ENCODE peak calls at places on chromosomes 4 and X, in nine cellular contexts. W is CD4-positive, alpha-beta T cell; Z is transverse colon; B is hepatocyte; K is bronchial epithelial cell; T is colonic mucosa; R is naive thymus-derived CD4-positive, alpha-beta T cell; S is stomach; E is tibial artery. A is an unnamed sample.

GRCh38 chr4:85477538-85477937 is 2.6 kb downstream of the ARHGAP24 start:
- DNase-seq in T (no peak), B (no peak), Z (no peak), K (no peak), S (no peak), W (no peak), E (no peak), R (no peak), A (no peak)

GRCh38 chr4:79611026-79611425 is 203.0 kb upstream of the GK2 start:
- DNase-seq in Z (no peak), W (no peak), R (no peak), B (no peak), K (no peak), S (no peak), E (no peak), T (no peak), A (no peak)

GRCh38 chrX:108439961-108440696 is 491 bp downstream of the COL4A5 start:
- DNase-seq in R (no peak), B (peak; percentile 24), W (no peak), T (no peak), Z (no peak), S (no peak), K (no peak), E (peak; percentile 47), A (peak; percentile 41)

GRCh38 chrX:125308653-125309052 is 11.0 kb upstream of the TEX13C start:
- DNase-seq in K (no peak), W (no peak), Z (no peak), B (no peak), S (no peak), E (no peak), R (no peak), T (no peak), A (no peak)

GRCh38 chr4:14264437-14264836 is 636.9 kb upstream of the BOD1L1 start:
- DNase-seq in W (no peak), Z (no peak), K (peak; percentile 24), T (no peak), S (no peak), E (no peak), B (peak; percentile 5), R (no peak), A (no peak)

GRCh38 chrX:46263494-46263893 is 281.7 kb downstream of the ZNF674 start:
- DNase-seq in R (no peak), W (no peak), B (no peak), E (no peak), S (no peak), T (no peak), Z (no peak), K (peak; percentile 52), A (no peak)

GRCh38 chr4:106370214-106370613 is 1.6 kb upstream of the GIMD1 start:
- DNase-seq in Z (no peak), E (no peak), S (no peak), K (no peak), R (no peak), T (no peak), B (no peak), W (no peak), A (no peak)

GRCh38 chr4:81165853-81166430 is 49.1 kb downstream of the PRKG2 start:
- DNase-seq in W (no peak), T (no peak), K (peak; percentile 64), S (no peak), Z (no peak), R (no peak), B (no peak), E (no peak), A (no peak)

GRCh38 chrX:75609361-75609760 is 86.5 kb upstream of the ZDHHC15 start:
- DNase-seq in W (no peak), K (no peak), E (no peak), T (no peak), R (no peak), S (no peak), B (no peak), Z (no peak), A (no peak)

GRCh38 chr4:101290651-101291050 is 56.7 kb downstream of the PPP3CA start:
- DNase-seq in R (no peak), K (no peak), B (no peak), E (no peak), Z (no peak), S (no peak), T (no peak), W (no peak), A (no peak)

GRCh38 chrX:34849371-34849770 is 93.2 kb upstream of the FAM47B start:
- DNase-seq in K (peak; percentile 7), W (no peak), Z (no peak), B (no peak), T (no peak), R (no peak), S (no peak), E (no peak), A (peak; percentile 19)

GRCh38 chr4:123501733-123502132 is 105.1 kb downstream of the SPRY1 start:
- DNase-seq in T (no peak), R (no peak), E (no peak), W (no peak), B (no peak), Z (no peak), S (no peak), K (no peak), A (no peak)

GRCh38 chr4:120844528-120844921 is 78.0 kb downstream of the PRDM5 start:
- DNase-seq in W (no peak), S (no peak), K (no peak), E (no peak), B (no peak), Z (no peak), R (no peak), T (no peak), A (no peak)

DNA sequence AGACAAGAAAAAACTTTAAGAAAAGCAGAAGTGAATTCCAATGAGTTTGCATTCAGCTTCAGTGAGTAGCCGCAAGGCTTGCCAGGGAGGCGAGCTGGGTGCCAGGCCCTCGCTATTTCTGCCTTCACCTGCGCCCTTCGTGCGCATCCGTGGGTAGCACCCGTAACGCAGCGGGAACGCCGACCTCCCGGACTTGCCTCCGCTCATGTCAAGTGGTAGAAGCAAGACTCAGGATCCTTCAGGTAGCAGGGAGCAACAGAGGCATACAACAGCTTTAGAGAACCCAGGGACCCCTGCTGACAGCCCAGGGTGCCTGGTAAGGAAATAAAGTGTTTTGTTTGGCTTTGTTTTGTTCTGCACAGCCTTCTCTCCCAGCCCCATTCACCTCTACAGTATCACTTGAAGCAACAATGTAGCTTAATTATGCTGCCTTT is 140.0 kb upstream of the BCOR start:
- DNase-seq in K (no peak), B (no peak), W (no peak), R (peak; percentile 2), T (no peak), E (no peak), Z (no peak), S (no peak), A (no peak)
- H3K27me3 ChIP-seq in K (no peaks in the 10 kb centered on the region), B (no peaks in the 10 kb centered on the region), W (no peaks in the 10 kb centered on the region), R (no peaks in the 10 kb centered on the region), T (no peaks in the 10 kb centered on the region), E (no peaks in the 10 kb centered on the region), Z (no peaks in the 10 kb centered on the region), S (no peaks in the 10 kb centered on the region), A (no peaks in the 10 kb centered on the region)

GRCh38 chr4:1402516-1403101 is 3.6 kb downstream of the NKX1-1 start:
- DNase-seq in T (no peak), E (peak; percentile 47), S (peak; percentile 17), R (no peak), W (no peak), Z (no peak), B (peak; percentile 2), K (no peak), A (no peak)

GRCh38 chr4:1403177-1403583 is 3.1 kb downstream of the NKX1-1 start:
- DNase-seq in S (peak; percentile 18), K (no peak), Z (no peak), R (no peak), W (no peak), T (peak; percentile 11), B (peak; percentile 3), E (no peak), A (no peak)

GRCh38 chr4:1405249-1405635 is 1.0 kb downstream of the NKX1-1 start:
- DNase-seq in Z (no peak), W (no peak), B (no peak), S (no peak), K (no peak), E (no peak), R (no peak), T (no peak), A (no peak)

GRCh38 chr4:1404573-1405248 is 1.5 kb downstream of the NKX1-1 start:
- DNase-seq in S (peak; percentile 13), K (no peak), B (no peak), T (peak; percentile 12), E (no peak), Z (no peak), R (no peak), W (no peak), A (no peak)

GRCh38 chr4:1403591-1404572 is 2.4 kb downstream of the NKX1-1 start:
- DNase-seq in S (peak; percentile 17), W (no peak), T (peak; percentile 15), R (no peak), E (peak; percentile 58), Z (no peak), K (no peak), B (peak; percentile 5), A (no peak)
- H3K27me3 ChIP-seq in S (peaks cover 98% of the 10 kb centered on the region), W (peaks cover 59% of the 10 kb centered on the region), T (peaks cover 82% of the 10 kb centered on the region), R (peaks cover 9% of the 10 kb centered on the region), E (peaks cover 100% of the 10 kb centered on the region), Z (peaks cover 94% of the 10 kb centered on the region), K (peaks cover 43% of the 10 kb centered on the region), B (peaks cover 57% of the 10 kb centered on the region), A (peaks cover 97% of the 10 kb centered on the region)

GRCh38 chrX:77743720-77744119 is 42.3 kb downstream of the ATRX start:
- DNase-seq in K (no peak), R (no peak), Z (no peak), S (no peak), E (no peak), T (no peak), W (no peak), B (no peak), A (no peak)

GRCh38 chrX:77740376-77740905 is 45.6 kb downstream of the ATRX start:
- DNase-seq in E (no peak), K (no peak), Z (no peak), B (no peak), W (no peak), S (no peak), T (no peak), R (no peak), A (no peak)

GRCh38 chrX:77742788-77743476 is 43.1 kb downstream of the ATRX start:
- DNase-seq in R (no peak), S (no peak), E (peak; percentile 71), W (no peak), T (no peak), K (no peak), B (no peak), Z (no peak), A (no peak)
- H3K27me3 ChIP-seq in R (no peaks in the 10 kb centered on the region), S (no peaks in the 10 kb centered on the region), E (no peaks in the 10 kb centered on the region), W (no peaks in the 10 kb centered on the region), T (no peaks in the 10 kb centered on the region), K (no peaks in the 10 kb centered on the region), B (no peaks in the 10 kb centered on the region), Z (no peaks in the 10 kb centered on the region), A (no peaks in the 10 kb centered on the region)

GRCh38 chrX:135087867-135088266 is 32.5 kb downstream of the ETDB start:
- DNase-seq in R (no peak), T (no peak), B (no peak), K (no peak), E (no peak), Z (no peak), W (no peak), S (no peak), A (no peak)

GRCh38 chrX:135094726-135095125 is 25.6 kb downstream of the ETDB start:
- DNase-seq in E (no peak), R (no peak), Z (no peak), K (no peak), W (no peak), T (no peak), S (no peak), B (no peak), A (no peak)

GRCh38 chrX:135086197-135086854 is 34.0 kb downstream of the ETDB start:
- DNase-seq in E (no peak), T (peak; percentile 37), S (peak; percentile 31), B (peak; percentile 80), W (no peak), Z (peak; percentile 22), K (peak; percentile 82), R (peak; percentile 62), A (peak; percentile 66)

GRCh38 chrX:135089126-135089525 is 31.2 kb downstream of the ETDB start:
- DNase-seq in S (no peak), W (no peak), R (no peak), K (no peak), T (no peak), E (no peak), Z (no peak), B (no peak), A (no peak)
- H3K27me3 ChIP-seq in S (no peaks in the 10 kb centered on the region), W (no peaks in the 10 kb centered on the region), R (no peaks in the 10 kb centered on the region), K (no peaks in the 10 kb centered on the region), T (no peaks in the 10 kb centered on the region), E (no peaks in the 10 kb centered on the region), Z (no peaks in the 10 kb centered on the region), B (no peaks in the 10 kb centered on the region), A (no peaks in the 10 kb centered on the region)

A was measured in cardiac muscle cell.